ENCODE peak calls at places on chromosome 22, in four cellular contexts. E is K562, W is uterus, Q is HepG2. Z is an unnamed sample.

GRCh38 chr22:31650391-31650790 is 11.6 kb downstream of the PISD start:
- DNase-seq in E (no peak), W (no peak), Q (no peak), Z (no peak)

GRCh38 chr22:49789289-49790141 is 38.2 kb downstream of the BRD1 start:
- DNase-seq in E (no peak), W (peak; percentile 41), Q (peak; percentile 10), Z (peak; percentile 94)

GRCh38 chr22:48494256-48494967 is 1333.3 kb downstream of the BRD1 start:
- DNase-seq in E (no peak), W (no peak), Q (no peak), Z (no peak)

GRCh38 chr22:44755000-44755399 is 2.6 kb downstream of the ARHGAP8 start:
- DNase-seq in E (no peak), W (no peak), Q (no peak), Z (no peak)

GRCh38 chr22:20989323-20990138 is 7.4 kb downstream of the LZTR1 start:
- DNase-seq in E (no peak), W (no peak), Q (no peak), Z (peak; percentile 41)

GRCh38 chr22:22745225-22746060 is 101.0 kb downstream of the GGTLC2 start:
- DNase-seq in E (peak; percentile 83), W (no peak), Q (peak; percentile 5), Z (peak; percentile 45)

GRCh38 chr22:39308614-39309363 is 10.6 kb downstream of the RPL3 start:
- DNase-seq in E (no peak), W (peak; percentile 78), Q (no peak), Z (peak; percentile 77)

GRCh38 chr22:44782286-44782830 is 30.0 kb downstream of the ARHGAP8 start:
- DNase-seq in E (no peak), W (no peak), Q (no peak), Z (no peak)

GRCh38 chr22:45891021-45891421 is 85.9 kb downstream of the WNT7B start:
- DNase-seq in E (no peak), W (no peak), Q (no peak), Z (no peak)

GRCh38 chr22:30969532-30970355 is 679 bp downstream of the TUG1 start:
- DNase-seq in E (peak; percentile 66), W (no peak), Q (peak; percentile 12), Z (peak; percentile 73)

GRCh38 chr22:45216133-45217003 is 24.3 kb downstream of the KIAA0930 start:
- DNase-seq in E (no peak), W (no peak), Q (no peak), Z (no peak)

GRCh38 chr22:45707605-45708004 is 36.0 kb downstream of the ATXN10 start:
- DNase-seq in E (no peak), W (no peak), Q (no peak), Z (no peak)

GRCh38 chr22:50483106-50483505 is 1.8 kb downstream of the ADM2 start:
- DNase-seq in E (no peak), W (no peak), Q (no peak), Z (no peak)

GRCh38 chr22:26845016-26845728 is 187.8 kb downstream of the MIAT start:
- DNase-seq in E (no peak), W (no peak), Q (no peak), Z (peak; percentile 4)

GRCh38 chr22:16774911-16775529 is 50.2 kb downstream of the XKR3 start:
- DNase-seq in E (no peak), W (no peak), Q (no peak), Z (peak; percentile 59)

GRCh38 chr22:18012528-18012927 is 11.8 kb downstream of the MICAL3 start:
- DNase-seq in E (no peak), W (no peak), Q (no peak), Z (no peak)

GRCh38 chr22:49734882-49735281 is 92.8 kb downstream of the BRD1 start:
- DNase-seq in E (no peak), W (no peak), Q (no peak), Z (no peak)

GRCh38 chr22:31363885-31364284 is 17.7 kb upstream of the PATZ1 start:
- DNase-seq in E (no peak), W (no peak), Q (no peak), Z (no peak)

GRCh38 chr22:50529416-50530279 is at the start of gene TYMP:
- DNase-seq in E (no peak), W (peak; percentile 51), Q (peak; percentile 19), Z (no peak)

GRCh38 chr22:38469306-38469781 is 1.4 kb downstream of the KDELR3 start:
- DNase-seq in E (no peak), W (no peak), Q (no peak), Z (no peak)

GRCh38 chr22:23696326-23696851 is 5.6 kb downstream of the RGL4 start:
- DNase-seq in E (no peak), W (no peak), Q (no peak), Z (peak; percentile 92)

GRCh38 chr22:37100589-37101127 is 8.9 kb downstream of the TMPRSS6 start:
- DNase-seq in E (no peak), W (no peak), Q (no peak), Z (no peak)

GRCh38 chr22:50242406-50242949 is 2.3 kb downstream of the TUBGCP6 start:
- DNase-seq in E (no peak), W (no peak), Q (no peak), Z (no peak)

GRCh38 chr22:23815781-23816551 is 22.8 kb downstream of the DERL3 start:
- DNase-seq in E (no peak), W (no peak), Q (no peak), Z (no peak)

GRCh38 chr22:20793386-20794131 is 19.6 kb downstream of the SERPIND1 start:
- DNase-seq in E (no peak), W (no peak), Q (no peak), Z (no peak)

DNA sequence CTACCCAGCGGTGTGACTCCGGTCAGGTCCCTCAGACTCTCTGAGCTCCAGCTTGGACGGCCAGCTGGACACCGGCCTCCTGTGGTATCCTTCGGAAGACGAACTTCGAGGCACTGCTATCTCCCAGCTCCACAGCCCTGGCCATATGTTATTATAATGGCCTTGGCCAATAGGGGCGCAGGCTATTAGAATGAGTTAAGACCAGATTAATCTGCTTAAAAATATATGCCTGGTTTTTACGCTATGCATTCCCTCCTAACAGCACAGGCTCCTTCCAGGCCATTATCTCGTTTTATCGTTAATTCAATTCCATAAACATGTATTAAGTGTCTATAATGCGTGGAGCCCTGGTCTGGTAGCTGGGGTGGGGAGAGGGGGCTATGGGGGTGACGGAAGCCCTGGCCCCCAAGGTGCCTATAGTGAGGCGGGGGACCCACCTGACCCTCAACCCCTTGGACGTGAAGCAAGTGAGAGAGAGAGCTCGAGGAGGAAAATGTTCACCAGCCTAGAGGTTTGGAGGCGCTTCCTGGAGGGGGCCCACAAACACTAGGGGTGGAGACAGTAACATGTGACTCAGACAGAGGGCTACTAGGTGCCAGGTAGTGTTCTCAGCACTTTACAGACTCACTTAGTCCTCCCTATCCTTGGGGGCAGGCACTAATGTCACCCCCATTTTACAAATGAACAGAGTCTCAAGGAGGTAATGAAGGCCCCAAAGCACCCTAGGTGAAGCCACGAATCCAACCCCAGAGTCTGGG is 37.5 kb upstream of the TCF20 start:
- DNase-seq in E (no peak), W (no peak), Q (no peak), Z (no peak)
- TF ChIP-seq POLR2A in E (no peak), W (no peak), Q (no peak), Z (no peak)

GRCh38 chr22:32801001-32801435 is 487 bp upstream of the TIMP3 start:
- DNase-seq in E (no peak), W (no peak), Q (no peak), Z (no peak)

GRCh38 chr22:32802291-32802826 is 854 bp downstream of the TIMP3 start:
- DNase-seq in E (no peak), W (no peak), Q (no peak), Z (no peak)

GRCh38 chr22:32803020-32803758 is 1.7 kb downstream of the TIMP3 start:
- DNase-seq in E (no peak), W (peak; percentile 54), Q (no peak), Z (peak; percentile 16)

GRCh38 chr22:32800158-32800557 is 1.3 kb upstream of the TIMP3 start:
- DNase-seq in E (no peak), W (peak; percentile 71), Q (no peak), Z (no peak)

GRCh38 chr22:32801436-32802290 is at the start of gene TIMP3:
- DNase-seq in E (peak; percentile 84), W (peak; percentile 94), Q (no peak), Z (peak; percentile 16)
- TF ChIP-seq POLR2A in E (no peak), W (peak; percentile 98), Q (peak; percentile 99), Z (no peak)

GRCh38 chr22:28674121-28674563 is 5.5 kb downstream of the TTC28 start:
- DNase-seq in E (no peak), W (no peak), Q (no peak), Z (peak; percentile 88)

GRCh38 chr22:28670153-28670552 is 9.5 kb downstream of the TTC28 start:
- DNase-seq in E (no peak), W (no peak), Q (no peak), Z (peak; percentile 71)

GRCh38 chr22:28669388-28669787 is 10.3 kb downstream of the TTC28 start:
- DNase-seq in E (no peak), W (no peak), Q (no peak), Z (no peak)

DNA sequence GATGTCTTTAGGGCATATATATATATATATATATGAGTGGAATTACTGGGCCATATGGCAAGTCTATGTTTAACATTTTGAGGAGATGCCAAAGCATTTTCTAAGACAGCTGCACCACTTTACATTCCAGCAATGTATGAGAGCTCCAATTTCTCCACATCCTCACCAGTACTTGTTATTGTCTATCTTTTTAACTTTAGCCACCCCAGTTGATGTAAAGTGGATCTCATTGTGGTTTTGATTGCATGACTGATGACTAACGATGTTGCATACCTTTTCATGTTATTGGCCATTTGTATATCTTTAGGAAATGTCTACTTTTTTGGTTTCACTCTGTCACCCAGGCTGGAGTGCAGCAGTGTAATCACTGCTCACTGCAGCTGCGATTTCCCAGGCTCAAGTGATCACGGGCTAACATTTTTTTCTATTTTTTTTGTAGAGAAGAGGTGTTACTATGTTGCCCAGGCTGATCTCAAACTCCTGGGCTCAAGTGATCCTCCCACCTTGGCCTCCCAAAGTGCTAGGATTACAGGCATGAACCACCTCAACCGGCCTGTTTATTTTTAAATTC is 8.9 kb downstream of the TTC28 start:
- DNase-seq in E (no peak), W (no peak), Q (no peak), Z (peak; percentile 33)
- TF ChIP-seq POLR2A in E (no peak), W (no peak), Q (no peak), Z (no peak)

GRCh38 chr22:46916886-46917625 is 154.6 kb downstream of the TBC1D22A start:
- DNase-seq in E (no peak), W (no peak), Q (no peak), Z (no peak)
- TF ChIP-seq POLR2A in E (no peak), W (no peak), Q (no peak), Z (no peak)

DNA sequence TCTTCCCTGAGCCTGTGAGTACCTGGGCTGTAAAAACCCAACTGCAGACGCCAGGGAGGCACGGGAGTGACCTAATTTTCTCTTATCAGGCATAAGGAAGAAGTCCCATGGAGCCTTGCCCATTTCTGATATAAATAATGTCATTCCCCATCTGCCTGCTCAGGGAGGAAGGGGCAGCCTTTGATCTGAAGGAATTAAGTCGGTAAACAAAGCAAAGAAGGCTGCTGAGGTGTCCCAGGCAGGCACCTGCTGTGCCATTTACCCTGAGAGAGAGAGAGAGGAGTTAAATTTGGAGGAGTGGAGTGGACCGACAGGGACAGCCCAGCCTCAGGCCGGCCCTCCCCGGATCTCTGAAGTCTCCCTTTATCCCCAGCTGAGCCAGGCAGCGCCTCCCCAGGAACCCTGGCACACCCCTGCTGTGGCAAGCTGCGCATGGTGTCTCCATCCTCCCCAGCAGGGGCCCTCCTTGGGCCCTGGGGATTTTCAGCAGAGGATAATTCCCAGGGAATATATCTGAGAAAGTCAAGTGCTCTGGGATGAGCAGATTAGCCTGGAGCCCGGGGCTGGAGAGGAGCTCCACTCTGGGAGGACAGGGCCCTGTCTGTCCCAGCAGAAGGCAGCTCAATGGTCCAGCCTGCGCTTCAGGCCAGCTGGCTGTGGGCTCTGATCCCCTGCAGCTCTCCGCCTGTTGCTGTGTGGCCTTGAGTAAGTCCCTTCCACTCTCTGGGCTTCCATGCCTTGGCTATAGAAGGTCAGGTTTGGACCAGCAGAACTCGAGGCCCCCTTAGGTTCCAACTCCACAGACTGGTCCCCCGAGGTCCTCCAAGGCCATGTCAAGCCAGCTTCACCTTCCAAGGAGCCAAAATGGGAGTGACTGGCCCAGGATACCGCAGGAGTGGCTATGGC is 17.5 kb upstream of the CABP7 start:
- DNase-seq in E (no peak), W (no peak), Q (no peak), Z (no peak)
- TF ChIP-seq POLR2A in E (no peak), W (no peak), Q (no peak), Z (no peak)

Z was measured in NB4.